ENCODE peak calls at places on chromosomes 7 and 10, in six cellular contexts. Q is lower lobe of right lung; E is OCI-LY7; B is spleen; O is A549; C is CD4-positive, alpha-beta memory T cell. X is an unnamed sample. For H3K4me1, the result is how much of the 10 kb centered on the place peaks cover.

GRCh38 chr7:21771261-21771660 is 174.4 kb downstream of the CDCA7L start:
- DNase-seq in C (no peak), E (no peak), B (no peak), O (no peak), Q (no peak), X (no peak)

GRCh38 chr10:3853547-3853989 is 68.6 kb upstream of the KLF6 start:
- DNase-seq in O (no peak), C (no peak), E (no peak), Q (peak), B (no peak), X (peak)

GRCh38 chr10:28317735-28318134 is 14.9 kb upstream of the MPP7 start:
- DNase-seq in B (no peak), E (no peak), Q (no peak), C (no peak), O (no peak), X (no peak)

GRCh38 chr7:27586825-27587224 is 75.9 kb downstream of the HIBADH start:
- DNase-seq in C (no peak), Q (no peak), B (peak), E (peak), O (no peak), X (peak)

GRCh38 chr10:60124536-60124935 is 218.2 kb upstream of the CCDC6 start:
- DNase-seq in O (no peak), E (no peak), C (no peak), B (no peak), Q (no peak), X (no peak)

GRCh38 chr7:26685636-26686035 is 178.8 kb downstream of the SKAP2 start:
- DNase-seq in O (no peak), Q (no peak), E (no peak), B (no peak), C (no peak), X (no peak)

GRCh38 chr7:134514663-134515062 is 12.7 kb upstream of the AKR1B10 start:
- DNase-seq in C (peak), E (peak), Q (no peak), O (peak), B (no peak), X (no peak)

GRCh38 chr7:39130304-39130703 is 152.6 kb downstream of the POU6F2 start:
- DNase-seq in C (no peak), Q (no peak), B (no peak), E (no peak), O (no peak), X (no peak)

GRCh38 chr7:87047-87446 is 105.3 kb upstream of the FAM20C start:
- DNase-seq in B (no peak), E (no peak), C (no peak), Q (no peak), O (no peak), X (no peak)

GRCh38 chr10:59007307-59008025 is 169.0 kb upstream of the PHYHIPL start:
- DNase-seq in C (no peak), E (no peak), Q (no peak), B (no peak), O (peak), X (no peak)

GRCh38 chr10:113643183-113643582 is 20.7 kb downstream of the NRAP start:
- DNase-seq in C (no peak), E (no peak), Q (no peak), B (no peak), O (no peak), X (no peak)
- H3K4me1 ChIP-seq in C (under half), E (under half), Q (under half), B (under half), O (under half), X (under half)

GRCh38 chr7:129076886-129077285 is 22.0 kb upstream of the TNPO3 start:
- DNase-seq in Q (no peak), C (no peak), E (no peak), O (no peak), B (no peak), X (no peak)

GRCh38 chr7:129074361-129074871 is 19.5 kb upstream of the TNPO3 start:
- DNase-seq in E (no peak), B (no peak), Q (no peak), O (no peak), C (no peak), X (no peak)

GRCh38 chr7:129073204-129073603 is 18.3 kb upstream of the TNPO3 start:
- DNase-seq in C (no peak), B (no peak), O (no peak), Q (no peak), E (no peak), X (no peak)

GRCh38 chr7:129073738-129074137 is 18.8 kb upstream of the TNPO3 start:
- DNase-seq in Q (no peak), B (no peak), C (no peak), E (no peak), O (no peak), X (no peak)

GRCh38 chr7:129074994-129075393 is 20.1 kb upstream of the TNPO3 start:
- DNase-seq in E (no peak), B (no peak), O (no peak), Q (no peak), C (no peak), X (no peak)
- H3K4me1 ChIP-seq in E (under half), B (under half), O (under half), Q (under half), C (under half), X (under half)

GRCh38 chr7:131012477-131013031 is 278.5 kb upstream of the KLF14 start:
- DNase-seq in C (no peak), O (no peak), E (no peak), Q (no peak), B (no peak), X (no peak)
- H3K4me1 ChIP-seq in C (half or more), O (half or more), E (under half), Q (half or more), B (half or more), X (under half)

GRCh38 chr10:72330059-72330426 is 24.7 kb downstream of the DNAJB12 start:
- DNase-seq in Q (no peak), C (no peak), B (no peak), O (no peak), E (no peak), X (no peak)
- H3K4me1 ChIP-seq in Q (half or more), C (half or more), B (half or more), O (half or more), E (half or more), X (under half)

DNA sequence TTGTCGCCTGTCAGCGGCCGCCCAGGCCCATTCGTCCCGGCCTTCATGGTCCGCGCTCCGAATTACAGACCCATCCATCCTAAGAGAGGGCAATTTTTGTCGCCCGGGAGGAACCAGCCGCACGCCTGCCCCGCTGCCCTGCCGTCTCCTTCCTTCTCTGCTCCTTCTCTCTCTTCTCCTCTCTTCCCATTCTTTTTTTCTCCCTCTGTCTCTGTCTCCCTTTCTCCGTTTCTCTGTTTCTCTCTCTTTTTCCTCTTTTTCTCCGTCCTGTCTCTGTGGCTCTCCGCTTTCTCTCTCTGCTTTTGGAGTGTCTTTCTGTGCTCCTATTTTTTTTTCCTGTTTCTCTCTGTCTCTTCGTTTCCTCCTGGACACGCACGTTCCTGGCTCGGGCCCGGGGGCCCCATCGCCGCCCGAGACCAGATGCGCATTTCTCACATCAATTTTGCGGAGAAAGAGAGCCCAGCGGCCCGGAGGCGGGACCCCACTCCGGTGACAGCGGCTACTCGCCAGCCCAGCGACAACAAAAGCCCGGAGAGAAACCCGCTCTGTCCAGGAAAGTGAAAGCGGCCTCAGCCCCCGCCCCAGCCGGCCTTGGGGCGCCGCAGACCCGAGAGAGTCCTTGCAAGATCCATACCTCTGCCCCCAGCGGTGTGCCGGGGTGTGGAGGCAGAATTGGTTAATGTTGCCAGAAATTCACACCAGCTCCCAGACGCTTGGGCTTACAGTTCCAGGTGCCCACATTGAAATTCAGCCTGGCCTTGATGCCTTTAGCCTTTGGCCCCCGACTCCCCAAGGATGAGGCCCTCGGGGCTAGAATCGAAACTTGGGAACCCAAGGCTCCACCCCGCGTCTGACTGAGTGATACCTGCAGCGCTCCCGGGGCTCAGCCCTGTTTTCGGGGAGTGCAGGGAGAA is 4.1 kb downstream of the LBX1 start:
- DNase-seq in C (no peak), Q (no peak), B (no peak), O (no peak), E (no peak), X (no peak)
- H3K4me1 ChIP-seq in C (half or more), Q (half or more), B (half or more), O (under half), E (under half), X (under half)

DNA sequence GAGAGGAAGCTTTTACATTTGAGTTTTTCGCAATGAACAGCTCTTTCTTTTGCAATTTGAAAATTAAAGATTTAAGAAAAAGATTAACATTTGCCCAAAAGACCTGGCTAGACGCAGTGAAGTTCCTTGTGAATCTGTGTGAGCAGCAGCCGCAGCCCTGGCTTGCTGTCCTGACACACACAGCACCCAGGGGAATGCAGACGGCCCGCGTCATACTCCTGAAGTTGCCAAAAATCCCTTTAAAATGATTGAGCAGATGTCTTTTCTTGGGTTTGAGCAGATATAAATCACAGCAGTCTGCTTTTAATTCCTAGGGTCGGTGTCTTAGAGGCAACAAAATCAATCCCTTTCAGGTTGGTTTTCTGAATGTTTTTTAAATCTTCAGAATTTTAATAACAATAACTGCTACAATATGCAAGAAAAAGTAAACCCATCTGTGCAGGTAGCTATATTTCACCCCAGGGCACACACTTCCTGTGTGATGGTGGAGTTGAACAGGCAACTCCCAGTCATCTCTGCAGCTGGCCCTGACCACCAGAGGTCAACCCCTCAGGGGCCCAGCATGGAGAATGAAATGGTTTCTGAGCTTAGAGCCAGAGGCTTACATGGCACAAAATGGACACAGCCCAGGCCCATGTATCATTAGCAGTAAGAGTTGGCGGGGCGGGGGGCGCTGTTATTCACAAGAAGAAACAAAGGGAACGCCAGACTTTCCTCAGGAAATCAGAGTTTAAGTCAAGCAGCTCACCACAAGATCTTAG is 32.2 kb upstream of the TRIL start:
- DNase-seq in Q (no peak), O (no peak), B (no peak), C (no peak), E (no peak), X (no peak)
- H3K4me1 ChIP-seq in Q (under half), O (under half), B (under half), C (under half), E (under half), X (under half)

DNA sequence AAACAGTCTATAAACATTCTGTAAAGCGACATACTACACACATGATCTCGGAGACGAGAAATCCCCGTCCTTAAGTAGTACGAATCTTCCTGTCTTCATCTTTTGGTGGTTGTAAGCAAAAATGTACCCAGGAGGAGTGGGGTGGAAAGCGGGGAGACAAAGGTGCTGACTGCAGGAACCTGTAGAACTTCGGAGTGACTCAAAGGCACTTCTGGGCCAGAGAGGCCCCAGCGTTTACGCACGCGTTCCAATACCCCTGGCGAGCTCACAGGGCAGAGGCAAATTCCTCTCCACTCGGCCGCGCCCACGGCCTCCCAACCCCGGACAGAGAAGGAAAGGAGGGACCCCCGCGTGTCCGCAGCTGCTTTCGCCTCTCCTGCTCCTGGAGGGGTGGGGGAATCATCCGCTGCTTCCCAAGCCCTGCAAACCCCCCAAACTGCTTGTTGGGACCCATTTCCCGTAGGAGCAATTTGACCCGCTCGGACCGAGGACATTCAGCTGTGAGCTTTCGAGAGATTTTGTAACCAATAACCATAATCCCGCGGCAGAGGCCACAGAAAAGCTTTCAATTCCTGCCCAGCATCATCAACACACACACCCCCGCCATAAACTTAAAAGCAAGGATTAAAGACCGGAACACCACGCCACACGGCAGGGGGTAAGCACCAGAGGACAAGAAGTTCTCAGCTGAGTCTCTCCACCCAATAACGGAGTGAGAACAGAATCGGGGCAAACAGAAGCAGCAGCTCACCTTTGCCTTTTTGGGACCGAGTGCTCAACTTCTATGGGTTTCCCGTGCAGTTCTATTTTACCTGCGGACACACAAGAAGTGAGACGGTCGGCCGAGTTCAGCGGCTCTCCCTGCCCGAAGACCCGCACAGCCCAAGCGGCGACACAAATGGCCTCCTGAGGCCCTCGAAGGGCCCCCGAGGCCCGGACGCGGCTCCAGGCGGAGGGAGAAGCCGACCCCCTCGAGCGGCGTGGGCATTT is 2.3 kb downstream of the IGF2BP3 start:
- DNase-seq in E (peak), O (no peak), B (peak), C (peak), Q (no peak), X (no peak)
- H3K4me1 ChIP-seq in E (under half), O (under half), B (under half), C (under half), Q (under half), X (under half)

X was measured in mucosa of descending colon.